ENCODE peak calls at places on chromosomes 16 and 17, in seven cellular contexts. One of them, this sample, is unnamed.

GRCh38 chr16:86569843-86570447 is 3.3 kb downstream of the FOXC2 start:
- DNase-seq in H1: no peak
- DNase-seq in K562: no peak
- DNase-seq in GM12878: no peak
- DNase-seq in SK-N-SH: no peak
- DNase-seq in HCT116: no peak
- DNase-seq in HepG2: no peak
- DNase-seq in this sample: no peak

GRCh38 chr16:7513429-7513828 is 180.8 kb downstream of the RBFOX1 start:
- DNase-seq in H1: peak; percentile 61
- DNase-seq in K562: peak; percentile 28
- DNase-seq in GM12878: no peak
- DNase-seq in SK-N-SH: peak; percentile 32
- DNase-seq in HCT116: no peak
- DNase-seq in HepG2: peak; percentile 13
- DNase-seq in this sample: peak; percentile 18

GRCh38 chr16:49048557-49048956 is 233.1 kb downstream of the CBLN1 start:
- DNase-seq in H1: no peak
- DNase-seq in K562: no peak
- DNase-seq in GM12878: no peak
- DNase-seq in SK-N-SH: no peak
- DNase-seq in HCT116: peak; percentile 31
- DNase-seq in HepG2: peak; percentile 13
- DNase-seq in this sample: no peak

GRCh38 chr17:19948100-19948943 is 29.3 kb downstream of the AKAP10 start:
- DNase-seq in H1: no peak
- DNase-seq in K562: no peak
- DNase-seq in GM12878: no peak
- DNase-seq in SK-N-SH: no peak
- DNase-seq in HCT116: no peak
- DNase-seq in HepG2: no peak
- DNase-seq in this sample: peak; percentile 75

GRCh38 chr17:7107012-7107754 is 7.4 kb downstream of the ASGR2 start:
- DNase-seq in H1: no peak
- DNase-seq in K562: no peak
- DNase-seq in GM12878: no peak
- DNase-seq in SK-N-SH: no peak
- DNase-seq in HCT116: no peak
- DNase-seq in HepG2: no peak
- DNase-seq in this sample: no peak

GRCh38 chr16:2250652-2251280 is 621 bp downstream of the ECI1 start:
- DNase-seq in H1: no peak
- DNase-seq in K562: no peak
- DNase-seq in GM12878: no peak
- DNase-seq in SK-N-SH: no peak
- DNase-seq in HCT116: no peak
- DNase-seq in HepG2: no peak
- DNase-seq in this sample: peak; percentile 38

GRCh38 chr17:3990391-3991127 is 26.3 kb upstream of the ATP2A3 start:
- DNase-seq in H1: no peak
- DNase-seq in K562: no peak
- DNase-seq in GM12878: no peak
- DNase-seq in SK-N-SH: peak; percentile 8
- DNase-seq in HCT116: no peak
- DNase-seq in HepG2: no peak
- DNase-seq in this sample: no peak

GRCh38 chr17:77723071-77723908 is 235.2 kb upstream of the TNRC6C start:
- DNase-seq in H1: peak; percentile 35
- DNase-seq in K562: no peak
- DNase-seq in GM12878: no peak
- DNase-seq in SK-N-SH: no peak
- DNase-seq in HCT116: no peak
- DNase-seq in HepG2: no peak
- DNase-seq in this sample: no peak

GRCh38 chr17:40485851-40486512 is 15.4 kb downstream of the TNS4 start:
- DNase-seq in H1: no peak
- DNase-seq in K562: peak; percentile 59
- DNase-seq in GM12878: no peak
- DNase-seq in SK-N-SH: no peak
- DNase-seq in HCT116: peak; percentile 88
- DNase-seq in HepG2: peak; percentile 86
- DNase-seq in this sample: peak; percentile 73

GRCh38 chr16:17335826-17336492 is 134.8 kb downstream of the XYLT1 start:
- DNase-seq in H1: no peak
- DNase-seq in K562: no peak
- DNase-seq in GM12878: no peak
- DNase-seq in SK-N-SH: no peak
- DNase-seq in HCT116: no peak
- DNase-seq in HepG2: no peak
- DNase-seq in this sample: no peak

DNA sequence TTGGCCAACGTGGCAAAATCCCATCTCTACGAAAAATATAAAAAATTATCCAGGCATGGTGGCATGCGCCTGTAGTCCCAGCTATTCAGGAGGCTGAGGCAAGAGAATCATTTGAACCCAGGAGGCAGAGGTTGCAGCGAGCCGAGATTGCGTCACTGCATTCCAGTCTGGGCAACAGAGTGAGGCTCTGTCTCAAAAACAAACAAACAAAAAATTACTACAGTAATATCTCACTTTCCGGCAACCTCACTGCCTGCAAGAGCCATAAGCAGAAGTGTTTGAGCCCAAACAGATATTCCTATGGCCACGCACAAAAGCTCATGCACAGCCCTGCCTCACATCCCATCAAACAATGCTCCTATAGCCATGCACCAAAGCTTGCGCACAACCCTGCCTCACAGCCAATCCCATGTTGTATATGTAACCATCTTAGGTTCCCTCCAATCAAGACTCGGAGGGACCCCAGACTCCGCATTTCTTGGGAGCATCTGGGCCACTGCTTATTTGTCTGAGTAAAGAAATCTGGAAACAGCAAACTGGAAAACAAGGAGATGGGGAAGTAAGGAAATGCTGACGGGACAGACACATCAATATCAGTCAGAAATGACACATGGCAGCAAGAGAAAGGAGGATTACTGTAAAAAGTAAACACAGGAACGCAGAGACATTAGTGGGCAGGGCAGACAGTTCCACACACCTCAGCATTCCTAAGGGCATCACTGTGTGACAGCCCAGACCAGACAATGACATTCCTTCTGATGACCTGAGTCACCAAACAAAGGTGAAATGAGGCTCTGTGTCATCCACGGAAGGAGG is 37.1 kb downstream of the TK2 start:
- DNase-seq in H1: no peak
- DNase-seq in K562: no peak
- DNase-seq in GM12878: no peak
- DNase-seq in SK-N-SH: no peak
- DNase-seq in HCT116: no peak
- DNase-seq in HepG2: peak; percentile 93
- DNase-seq in this sample: no peak
- TF ChIP-seq JUND in H1: no peak
- TF ChIP-seq JUND in K562: no peak
- TF ChIP-seq JUND in GM12878: no peak
- TF ChIP-seq JUND in SK-N-SH: no peak
- TF ChIP-seq JUND in HCT116: no peak
- TF ChIP-seq JUND in HepG2: peak; percentile 43
- TF ChIP-seq JUND in this sample: no peak

GRCh38 chr17:81206657-81207056 is 16.1 kb downstream of the CEP131 start:
- DNase-seq in H1: no peak
- DNase-seq in K562: no peak
- DNase-seq in GM12878: no peak
- DNase-seq in SK-N-SH: no peak
- DNase-seq in HCT116: no peak
- DNase-seq in HepG2: no peak
- DNase-seq in this sample: no peak

GRCh38 chr17:81208651-81209050 is 14.1 kb downstream of the CEP131 start:
- DNase-seq in H1: no peak
- DNase-seq in K562: no peak
- DNase-seq in GM12878: no peak
- DNase-seq in SK-N-SH: no peak
- DNase-seq in HCT116: no peak
- DNase-seq in HepG2: no peak
- DNase-seq in this sample: no peak

GRCh38 chr17:81209141-81209540 is 13.6 kb downstream of the CEP131 start:
- DNase-seq in H1: no peak
- DNase-seq in K562: no peak
- DNase-seq in GM12878: no peak
- DNase-seq in SK-N-SH: no peak
- DNase-seq in HCT116: no peak
- DNase-seq in HepG2: no peak
- DNase-seq in this sample: no peak

GRCh38 chr17:81206166-81206565 is 16.6 kb downstream of the CEP131 start:
- DNase-seq in H1: no peak
- DNase-seq in K562: no peak
- DNase-seq in GM12878: no peak
- DNase-seq in SK-N-SH: no peak
- DNase-seq in HCT116: no peak
- DNase-seq in HepG2: no peak
- DNase-seq in this sample: no peak

DNA sequence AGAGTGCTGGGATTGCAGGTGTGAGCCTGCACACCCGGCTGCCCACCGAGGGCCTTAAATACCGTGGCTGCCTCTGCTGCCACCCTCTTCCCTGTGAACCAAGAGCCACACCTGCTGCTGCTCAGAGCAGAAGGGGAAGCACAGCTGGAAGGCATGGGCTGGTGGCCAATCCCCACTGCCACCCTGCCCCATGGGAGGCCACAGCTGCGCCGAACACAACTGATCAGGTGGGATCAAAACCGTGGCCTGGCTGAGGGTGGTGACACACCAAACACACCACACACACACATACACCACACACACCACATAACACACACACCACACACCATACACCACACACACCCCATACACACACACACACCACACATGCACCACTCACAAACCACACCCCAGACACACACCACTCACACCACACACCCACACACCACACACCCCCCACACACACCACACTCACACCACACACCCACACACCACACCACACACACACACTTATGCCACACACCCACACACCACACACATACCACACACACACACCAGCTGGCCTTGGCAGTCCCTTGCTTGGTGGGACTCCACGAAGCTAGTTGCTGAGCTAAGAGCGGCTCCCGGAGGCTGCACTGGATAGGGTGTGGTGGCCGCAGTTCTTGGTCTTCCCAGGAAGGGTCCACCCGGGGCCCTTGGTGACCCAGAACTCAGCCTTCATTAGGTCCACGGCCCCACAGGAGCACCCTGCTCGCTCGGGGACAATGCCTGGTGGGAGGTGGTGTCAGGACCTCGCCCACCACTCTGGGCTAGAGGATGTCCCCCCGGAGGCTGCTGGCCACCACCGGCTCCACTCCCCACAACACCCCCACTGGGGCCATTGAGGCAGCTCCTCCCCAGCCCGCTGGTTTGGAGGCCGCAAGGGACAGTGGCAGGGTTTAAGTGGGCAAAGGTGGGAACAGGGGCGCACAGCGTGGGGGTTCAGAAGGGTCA is 14.9 kb downstream of the CEP131 start:
- DNase-seq in H1: no peak
- DNase-seq in K562: no peak
- DNase-seq in GM12878: no peak
- DNase-seq in SK-N-SH: no peak
- DNase-seq in HCT116: no peak
- DNase-seq in HepG2: no peak
- DNase-seq in this sample: no peak
- TF ChIP-seq JUND in H1: no peak
- TF ChIP-seq JUND in K562: no peak
- TF ChIP-seq JUND in GM12878: no peak
- TF ChIP-seq JUND in SK-N-SH: no peak
- TF ChIP-seq JUND in HCT116: no peak
- TF ChIP-seq JUND in HepG2: no peak
- TF ChIP-seq JUND in this sample: no peak

GRCh38 chr17:1449412-1449967 is 6.5 kb downstream of the CRK start:
- DNase-seq in H1: no peak
- DNase-seq in K562: no peak
- DNase-seq in GM12878: no peak
- DNase-seq in SK-N-SH: no peak
- DNase-seq in HCT116: no peak
- DNase-seq in HepG2: peak; percentile 16
- DNase-seq in this sample: no peak

GRCh38 chr17:1455748-1456599 is at the start of gene CRK:
- DNase-seq in H1: peak; percentile 99
- DNase-seq in K562: peak; percentile 98
- DNase-seq in GM12878: peak; percentile 73
- DNase-seq in SK-N-SH: peak; percentile 100
- DNase-seq in HCT116: peak; percentile 85
- DNase-seq in HepG2: peak; percentile 89
- DNase-seq in this sample: peak; percentile 85

GRCh38 chr17:1455291-1455747 is 713 bp downstream of the CRK start:
- DNase-seq in H1: peak; percentile 59
- DNase-seq in K562: peak; percentile 58
- DNase-seq in GM12878: no peak
- DNase-seq in SK-N-SH: peak; percentile 85
- DNase-seq in HCT116: no peak
- DNase-seq in HepG2: peak; percentile 62
- DNase-seq in this sample: no peak

GRCh38 chr17:1452836-1453235 is 3.2 kb downstream of the CRK start:
- DNase-seq in H1: no peak
- DNase-seq in K562: no peak
- DNase-seq in GM12878: no peak
- DNase-seq in SK-N-SH: no peak
- DNase-seq in HCT116: no peak
- DNase-seq in HepG2: no peak
- DNase-seq in this sample: no peak

DNA sequence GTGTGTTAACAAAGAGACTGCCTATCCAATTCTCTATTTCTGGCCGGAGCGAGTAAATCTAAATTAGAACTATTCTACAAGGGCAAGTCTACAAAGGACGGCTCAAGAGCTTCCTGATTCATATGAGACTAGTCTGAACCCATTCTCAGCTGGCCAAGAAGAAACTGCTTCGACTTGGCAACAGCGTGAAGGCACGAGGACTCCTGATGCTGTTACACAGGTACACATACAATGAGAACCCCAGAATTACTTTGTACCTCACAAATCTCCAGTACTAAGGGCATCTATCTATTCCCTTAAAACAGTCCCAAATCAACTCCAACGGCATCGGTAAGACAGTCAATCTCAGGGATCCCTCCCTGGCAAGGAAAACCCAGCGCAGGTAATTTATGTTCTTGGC is 1.5 kb downstream of the CRK start:
- DNase-seq in H1: no peak
- DNase-seq in K562: no peak
- DNase-seq in GM12878: no peak
- DNase-seq in SK-N-SH: no peak
- DNase-seq in HCT116: no peak
- DNase-seq in HepG2: no peak
- DNase-seq in this sample: no peak
- TF ChIP-seq JUND in H1: no peak
- TF ChIP-seq JUND in K562: no peak
- TF ChIP-seq JUND in GM12878: no peak
- TF ChIP-seq JUND in SK-N-SH: no peak
- TF ChIP-seq JUND in HCT116: no peak
- TF ChIP-seq JUND in HepG2: no peak
- TF ChIP-seq JUND in this sample: no peak

DNA sequence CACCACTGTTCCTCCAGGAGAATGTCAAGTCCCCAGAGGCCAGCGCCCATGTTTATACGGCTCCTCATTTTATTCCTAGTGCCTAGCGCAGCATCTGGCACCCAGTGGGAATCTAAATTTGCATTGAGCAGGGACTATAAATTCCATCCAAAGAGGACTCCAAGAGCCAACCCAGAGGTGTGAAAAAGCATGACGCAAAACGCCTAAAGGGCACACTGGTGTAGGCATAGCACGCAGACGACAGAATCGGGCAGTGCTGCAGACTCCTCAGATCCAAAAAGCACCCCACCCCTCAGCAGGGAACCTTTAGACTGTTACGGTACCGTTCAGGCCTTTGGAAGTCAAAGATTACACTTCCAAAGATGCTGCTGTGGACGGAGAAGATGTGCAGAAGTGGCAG is 19.5 kb downstream of the TEKT5 start:
- DNase-seq in H1: no peak
- DNase-seq in K562: no peak
- DNase-seq in GM12878: no peak
- DNase-seq in SK-N-SH: no peak
- DNase-seq in HCT116: no peak
- DNase-seq in HepG2: no peak
- DNase-seq in this sample: no peak
- TF ChIP-seq JUND in H1: no peak
- TF ChIP-seq JUND in K562: no peak
- TF ChIP-seq JUND in GM12878: no peak
- TF ChIP-seq JUND in SK-N-SH: no peak
- TF ChIP-seq JUND in HCT116: no peak
- TF ChIP-seq JUND in HepG2: no peak
- TF ChIP-seq JUND in this sample: no peak

This sample was measured in T47D.